ENCODE peak calls at places on chromosome 15, in six cellular contexts. C is mesenchymal stem cell, A is pancreas, O is OCI-LY7, W is psoas muscle, X is body of pancreas. F is an unnamed sample.

GRCh38 chr15:70789213-70789612 is 25.9 kb upstream of the UACA start:
- DNase-seq in W (no peak), C (no peak), O (no peak), A (no peak), X (no peak), F (no peak)

GRCh38 chr15:51714911-51715310 is 22.5 kb downstream of the LYSMD2 start:
- DNase-seq in X (no peak), O (no peak), C (no peak), A (no peak), W (no peak), F (no peak)

GRCh38 chr15:40353697-40354096 is 2.9 kb downstream of the PHGR1 start:
- DNase-seq in W (no peak), A (no peak), C (no peak), O (no peak), X (no peak), F (no peak)

GRCh38 chr15:66883322-66883911 is 181.4 kb downstream of the SMAD6 start:
- DNase-seq in A (peak; percentile 92), W (peak; percentile 93), X (peak; percentile 91), O (no peak), C (peak; percentile 99), F (peak; percentile 99)

GRCh38 chr15:72339777-72340177 is 19.8 kb upstream of the CELF6 start:
- DNase-seq in X (peak; percentile 19), O (no peak), C (peak; percentile 94), W (no peak), A (no peak), F (peak; percentile 93)

GRCh38 chr15:59522988-59523461 is 85.0 kb downstream of the FAM81A start:
- DNase-seq in X (no peak), C (no peak), W (no peak), O (peak; percentile 25), A (no peak), F (no peak)

GRCh38 chr15:74174216-74174965 is 881 bp downstream of the ISLR start:
- DNase-seq in A (no peak), W (no peak), C (peak; percentile 18), O (no peak), X (peak; percentile 19), F (no peak)

GRCh38 chr15:51879555-51879954 is 50.1 kb downstream of the TMOD3 start:
- DNase-seq in A (no peak), O (no peak), X (no peak), W (no peak), C (peak; percentile 43), F (peak; percentile 51)

GRCh38 chr15:77702211-77702957 is 69.7 kb upstream of the LINGO1 start:
- DNase-seq in O (peak; percentile 7), A (no peak), X (peak; percentile 14), C (peak; percentile 28), W (no peak), F (peak; percentile 42)

GRCh38 chr15:84391191-84391590 is 155.6 kb downstream of the GOLGA6L4 start:
- DNase-seq in X (no peak), W (no peak), C (no peak), A (no peak), O (no peak), F (no peak)

GRCh38 chr15:87145686-87146085 is 1066.0 kb downstream of the AGBL1 start:
- DNase-seq in C (peak; percentile 57), X (no peak), A (no peak), W (no peak), O (no peak), F (no peak)

GRCh38 chr15:57784081-57784488 is 77.6 kb downstream of the POLR2M start:
- DNase-seq in W (peak; percentile 21), A (no peak), O (no peak), C (peak; percentile 10), X (peak; percentile 8), F (peak; percentile 79)

GRCh38 chr15:60426870-60427528 is 29.2 kb upstream of the ANXA2 start:
- DNase-seq in X (no peak), A (no peak), O (no peak), C (peak; percentile 67), W (no peak), F (peak; percentile 84)

GRCh38 chr15:64651573-64652260 is 123.7 kb downstream of the RBPMS2 start:
- DNase-seq in W (no peak), O (peak; percentile 60), C (peak; percentile 51), X (peak; percentile 31), A (no peak), F (peak; percentile 45)

GRCh38 chr15:61457050-61457733 is 228.1 kb upstream of the RORA start:
- DNase-seq in W (no peak), X (no peak), O (no peak), C (no peak), A (no peak), F (no peak)

DNA sequence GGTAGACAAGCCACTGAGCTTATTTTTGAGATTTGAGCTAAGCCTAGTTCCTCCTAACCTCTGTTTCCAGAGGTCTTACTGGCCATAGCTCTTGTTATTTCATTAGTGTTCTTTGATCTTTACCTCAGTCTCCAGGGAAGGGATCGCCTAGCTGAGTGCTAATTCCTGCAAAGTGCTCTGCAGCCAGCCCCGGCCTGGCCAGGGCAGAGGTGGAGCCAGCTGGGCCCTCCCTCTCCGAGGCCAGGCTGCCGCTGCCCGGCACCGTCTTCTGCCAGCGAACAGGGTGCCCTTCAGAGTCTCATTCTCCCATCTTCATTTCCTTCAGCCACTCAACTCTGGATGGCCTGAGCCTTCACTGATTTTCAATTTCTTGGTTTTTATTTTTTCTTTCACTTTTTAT is 19.7 kb downstream of the FAN1 start:
- DNase-seq in X (no peak), A (no peak), O (no peak), C (no peak), W (peak; percentile 21), F (no peak)
- H3K36me3 ChIP-seq in X (peaks cover 30% of the 10 kb centered on the region), A (peaks cover under 1% of the 10 kb centered on the region), O (peaks cover 70% of the 10 kb centered on the region), C (peaks cover 40% of the 10 kb centered on the region), W (peaks cover 5% of the 10 kb centered on the region), F (peaks cover 89% of the 10 kb centered on the region)

DNA sequence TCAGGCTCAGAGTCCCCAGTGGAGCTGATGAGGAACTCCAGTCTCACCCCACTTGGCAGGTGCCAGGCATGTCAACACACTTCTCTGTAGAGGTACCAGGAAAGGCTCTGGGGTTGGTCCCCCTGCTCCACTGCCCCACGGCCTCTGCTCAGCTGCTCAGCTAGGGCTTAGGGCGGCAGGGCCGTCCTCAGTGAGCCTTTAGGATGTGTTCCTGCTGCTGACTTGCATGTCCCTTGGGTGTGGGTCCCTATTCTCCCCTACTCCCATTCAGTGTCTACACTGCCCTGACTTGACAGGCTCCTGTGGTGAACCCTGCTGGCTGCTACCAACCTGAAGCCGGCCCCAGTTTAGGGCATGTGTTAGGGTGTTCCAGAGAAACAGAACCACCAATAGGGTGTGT is 17.9 kb upstream of the POLG start:
- DNase-seq in O (no peak), W (no peak), C (no peak), A (no peak), X (no peak), F (no peak)
- H3K36me3 ChIP-seq in O (no peaks in the 10 kb centered on the region), W (no peaks in the 10 kb centered on the region), C (no peaks in the 10 kb centered on the region), A (no peaks in the 10 kb centered on the region), X (no peaks in the 10 kb centered on the region), F (no peaks in the 10 kb centered on the region)

GRCh38 chr15:43879386-43880355 is 52.9 kb downstream of the WDR76 start:
- DNase-seq in C (no peak), W (no peak), A (no peak), O (no peak), X (no peak), F (no peak)
- H3K36me3 ChIP-seq in C (peaks cover 41% of the 10 kb centered on the region), W (no peaks in the 10 kb centered on the region), A (no peaks in the 10 kb centered on the region), O (peaks cover 97% of the 10 kb centered on the region), X (no peaks in the 10 kb centered on the region), F (no peaks in the 10 kb centered on the region)

GRCh38 chr15:90957791-90958190 is 3.1 kb downstream of the RCCD1 start:
- DNase-seq in C (no peak), W (no peak), X (no peak), O (no peak), A (no peak), F (no peak)
- H3K36me3 ChIP-seq in C (peaks cover 46% of the 10 kb centered on the region), W (peaks cover 2% of the 10 kb centered on the region), X (peaks cover 4% of the 10 kb centered on the region), O (peaks cover 68% of the 10 kb centered on the region), A (peaks cover 13% of the 10 kb centered on the region), F (peaks cover 26% of the 10 kb centered on the region)

GRCh38 chr15:82743810-82744209 is 34.1 kb upstream of the AP3B2 start:
- DNase-seq in W (no peak), A (no peak), C (no peak), X (no peak), O (no peak), F (no peak)
- H3K36me3 ChIP-seq in W (no peaks in the 10 kb centered on the region), A (no peaks in the 10 kb centered on the region), C (no peaks in the 10 kb centered on the region), X (no peaks in the 10 kb centered on the region), O (no peaks in the 10 kb centered on the region), F (no peaks in the 10 kb centered on the region)

GRCh38 chr15:29727871-29728270 is 94.4 kb downstream of the TJP1 start:
- DNase-seq in C (no peak), W (no peak), A (no peak), X (no peak), O (no peak), F (no peak)

GRCh38 chr15:29728418-29728817 is 93.8 kb downstream of the TJP1 start:
- DNase-seq in X (no peak), O (no peak), W (no peak), A (no peak), C (no peak), F (no peak)

GRCh38 chr15:29734917-29735572 is 87.2 kb downstream of the TJP1 start:
- DNase-seq in X (no peak), C (no peak), O (no peak), W (no peak), A (no peak), F (no peak)

GRCh38 chr15:29736012-29736744 is 86.1 kb downstream of the TJP1 start:
- DNase-seq in A (no peak), X (no peak), W (no peak), C (peak; percentile 32), O (no peak), F (no peak)

GRCh38 chr15:29731865-29732264 is 90.4 kb downstream of the TJP1 start:
- DNase-seq in W (no peak), O (no peak), X (no peak), A (no peak), C (no peak), F (no peak)
- H3K36me3 ChIP-seq in W (peaks cover 6% of the 10 kb centered on the region), O (no peaks in the 10 kb centered on the region), X (peaks cover 14% of the 10 kb centered on the region), A (peaks cover 34% of the 10 kb centered on the region), C (peaks cover 15% of the 10 kb centered on the region), F (peaks cover 67% of the 10 kb centered on the region)

F was measured in adipocyte.